ENCODE peak calls at places on chromosome 14, in seven cellular contexts. One of them, this sample, is unnamed.
A peak's percentile ranks its signal among the peaks of the same experiment; 100 is the strongest.

GRCh38 chr14:50620341-50620740 is 47.8 kb downstream of the SAV1 start:
- DNase-seq in IMR-90: peak; percentile 37
- DNase-seq in kidney: no peak
- DNase-seq in breast epithelium: no peak
- DNase-seq in Panc1: no peak
- DNase-seq in uterus: no peak
- DNase-seq in right lobe of liver: no peak
- DNase-seq in this sample: no peak

GRCh38 chr14:74630881-74631690 is 19.0 kb upstream of the LTBP2 start:
- DNase-seq in IMR-90: peak; percentile 69
- DNase-seq in kidney: peak; percentile 63
- DNase-seq in Panc1: no peak
- DNase-seq in breast epithelium: no peak
- DNase-seq in right lobe of liver: no peak
- DNase-seq in uterus: peak; percentile 22
- DNase-seq in this sample: no peak

GRCh38 chr14:100593751-100594624 is 6.8 kb upstream of the BEGAIN start:
- DNase-seq in right lobe of liver: no peak
- DNase-seq in IMR-90: no peak
- DNase-seq in uterus: no peak
- DNase-seq in Panc1: no peak
- DNase-seq in breast epithelium: no peak
- DNase-seq in kidney: peak; percentile 41
- DNase-seq in this sample: no peak

GRCh38 chr14:87628129-87628528 is 364.9 kb downstream of the GALC start:
- DNase-seq in IMR-90: peak; percentile 1
- DNase-seq in breast epithelium: no peak
- DNase-seq in right lobe of liver: no peak
- DNase-seq in uterus: peak; percentile 49
- DNase-seq in Panc1: no peak
- DNase-seq in kidney: no peak
- DNase-seq in this sample: peak; percentile 59

GRCh38 chr14:72315720-72316119 is 383.5 kb downstream of the RGS6 start:
- DNase-seq in right lobe of liver: no peak
- DNase-seq in breast epithelium: no peak
- DNase-seq in IMR-90: no peak
- DNase-seq in Panc1: no peak
- DNase-seq in uterus: no peak
- DNase-seq in kidney: no peak
- DNase-seq in this sample: no peak

GRCh38 chr14:94388027-94388895 is at the start of gene SERPINA1:
- DNase-seq in Panc1: no peak
- DNase-seq in uterus: no peak
- DNase-seq in breast epithelium: no peak
- DNase-seq in kidney: no peak
- DNase-seq in right lobe of liver: peak; percentile 95
- DNase-seq in IMR-90: peak; percentile 44
- DNase-seq in this sample: no peak

GRCh38 chr14:73607241-73607640 is 5.1 kb upstream of the ACOT6 start:
- DNase-seq in kidney: no peak
- DNase-seq in IMR-90: no peak
- DNase-seq in breast epithelium: no peak
- DNase-seq in Panc1: no peak
- DNase-seq in uterus: no peak
- DNase-seq in right lobe of liver: no peak
- DNase-seq in this sample: no peak

GRCh38 chr14:72868500-72868899 is 25.4 kb downstream of the DPF3 start:
- DNase-seq in breast epithelium: no peak
- DNase-seq in IMR-90: no peak
- DNase-seq in right lobe of liver: no peak
- DNase-seq in kidney: no peak
- DNase-seq in uterus: no peak
- DNase-seq in Panc1: no peak
- DNase-seq in this sample: no peak

GRCh38 chr14:55430024-55430690 is 10.3 kb downstream of the TBPL2 start:
- DNase-seq in kidney: no peak
- DNase-seq in Panc1: no peak
- DNase-seq in uterus: no peak
- DNase-seq in right lobe of liver: no peak
- DNase-seq in breast epithelium: no peak
- DNase-seq in IMR-90: peak; percentile 86
- DNase-seq in this sample: no peak

GRCh38 chr14:98926802-98927201 is 345.2 kb downstream of the BCL11B start:
- DNase-seq in Panc1: no peak
- DNase-seq in right lobe of liver: peak; percentile 2
- DNase-seq in uterus: no peak
- DNase-seq in IMR-90: no peak
- DNase-seq in breast epithelium: no peak
- DNase-seq in kidney: no peak
- DNase-seq in this sample: no peak

GRCh38 chr14:20998674-20999366 is at the start of gene SLC39A2:
- DNase-seq in IMR-90: peak; percentile 60
- DNase-seq in kidney: no peak
- DNase-seq in Panc1: no peak
- DNase-seq in breast epithelium: peak; percentile 69
- DNase-seq in uterus: no peak
- DNase-seq in right lobe of liver: no peak
- DNase-seq in this sample: peak; percentile 50

GRCh38 chr14:98177551-98177950 is 1094.4 kb downstream of the BCL11B start:
- DNase-seq in uterus: no peak
- DNase-seq in IMR-90: no peak
- DNase-seq in kidney: no peak
- DNase-seq in right lobe of liver: no peak
- DNase-seq in breast epithelium: no peak
- DNase-seq in Panc1: no peak
- DNase-seq in this sample: no peak

GRCh38 chr14:74739293-74740030 is 23.7 kb upstream of the YLPM1 start:
- DNase-seq in uterus: no peak
- DNase-seq in kidney: no peak
- DNase-seq in breast epithelium: no peak
- DNase-seq in right lobe of liver: no peak
- DNase-seq in Panc1: no peak
- DNase-seq in IMR-90: peak; percentile 28
- DNase-seq in this sample: no peak

GRCh38 chr14:54737132-54737711 is 165.4 kb downstream of the GCH1 start:
- DNase-seq in IMR-90: peak; percentile 82
- DNase-seq in Panc1: no peak
- DNase-seq in right lobe of liver: no peak
- DNase-seq in breast epithelium: no peak
- DNase-seq in kidney: no peak
- DNase-seq in uterus: no peak
- DNase-seq in this sample: no peak

GRCh38 chr14:105944632-105945610 is 418.5 kb downstream of the TMEM121 start:
- DNase-seq in kidney: peak; percentile 83
- DNase-seq in uterus: peak; percentile 28
- DNase-seq in right lobe of liver: peak; percentile 82
- DNase-seq in IMR-90: no peak
- DNase-seq in breast epithelium: peak; percentile 63
- DNase-seq in Panc1: peak; percentile 8
- DNase-seq in this sample: peak; percentile 81

GRCh38 chr14:60189923-60190840 is 25.0 kb upstream of the DHRS7 start:
- DNase-seq in breast epithelium: no peak
- DNase-seq in Panc1: no peak
- DNase-seq in IMR-90: no peak
- DNase-seq in uterus: no peak
- DNase-seq in right lobe of liver: no peak
- DNase-seq in kidney: no peak
- DNase-seq in this sample: no peak

GRCh38 chr14:64760146-64760755 is 56.0 kb downstream of the PLEKHG3 start:
- DNase-seq in IMR-90: peak; percentile 42
- DNase-seq in uterus: no peak
- DNase-seq in Panc1: peak; percentile 28
- DNase-seq in breast epithelium: no peak
- DNase-seq in kidney: peak; percentile 74
- DNase-seq in right lobe of liver: peak; percentile 67
- DNase-seq in this sample: peak; percentile 54

GRCh38 chr14:93930989-93931307 is 3.8 kb downstream of the FAM181A start:
- DNase-seq in Panc1: no peak
- DNase-seq in right lobe of liver: no peak
- DNase-seq in uterus: no peak
- DNase-seq in kidney: no peak
- DNase-seq in breast epithelium: no peak
- DNase-seq in IMR-90: no peak
- DNase-seq in this sample: no peak

GRCh38 chr14:34035177-34035933 is 84.5 kb upstream of the EGLN3 start:
- DNase-seq in IMR-90: no peak
- DNase-seq in breast epithelium: no peak
- DNase-seq in right lobe of liver: peak; percentile 46
- DNase-seq in uterus: no peak
- DNase-seq in Panc1: no peak
- DNase-seq in kidney: no peak
- DNase-seq in this sample: peak; percentile 70

GRCh38 chr14:68520637-68521556 is 272.0 kb downstream of the ZFP36L1 start:
- DNase-seq in kidney: peak; percentile 68
- DNase-seq in uterus: no peak
- DNase-seq in Panc1: no peak
- DNase-seq in breast epithelium: no peak
- DNase-seq in IMR-90: no peak
- DNase-seq in right lobe of liver: no peak
- DNase-seq in this sample: no peak

GRCh38 chr14:68519788-68520187 is 273.1 kb downstream of the ZFP36L1 start:
- DNase-seq in uterus: no peak
- DNase-seq in breast epithelium: no peak
- DNase-seq in IMR-90: no peak
- DNase-seq in right lobe of liver: no peak
- DNase-seq in Panc1: no peak
- DNase-seq in kidney: no peak
- DNase-seq in this sample: no peak

GRCh38 chr14:68516235-68516634 is 276.6 kb downstream of the ZFP36L1 start:
- DNase-seq in kidney: no peak
- DNase-seq in uterus: no peak
- DNase-seq in Panc1: no peak
- DNase-seq in IMR-90: no peak
- DNase-seq in right lobe of liver: no peak
- DNase-seq in breast epithelium: no peak
- DNase-seq in this sample: no peak

GRCh38 chr14:68518910-68519686 is 273.8 kb downstream of the ZFP36L1 start:
- DNase-seq in Panc1: no peak
- DNase-seq in breast epithelium: no peak
- DNase-seq in kidney: no peak
- DNase-seq in right lobe of liver: no peak
- DNase-seq in uterus: no peak
- DNase-seq in IMR-90: peak; percentile 63
- DNase-seq in this sample: no peak

GRCh38 chr14:68518180-68518579 is 274.7 kb downstream of the ZFP36L1 start:
- DNase-seq in uterus: no peak
- DNase-seq in IMR-90: no peak
- DNase-seq in breast epithelium: no peak
- DNase-seq in Panc1: no peak
- DNase-seq in right lobe of liver: no peak
- DNase-seq in kidney: no peak
- DNase-seq in this sample: no peak
- H3K27ac ChIP-seq in uterus: peak overlapping the region; percentile 89
- H3K27ac ChIP-seq in IMR-90: no peak overlapping the region
- H3K27ac ChIP-seq in breast epithelium: peak overlapping the region; percentile 60
- H3K27ac ChIP-seq in Panc1: no peak overlapping the region
- H3K27ac ChIP-seq in right lobe of liver: no peak overlapping the region
- H3K27ac ChIP-seq in kidney: no peak overlapping the region
- H3K27ac ChIP-seq in this sample: no peak overlapping the region

DNA sequence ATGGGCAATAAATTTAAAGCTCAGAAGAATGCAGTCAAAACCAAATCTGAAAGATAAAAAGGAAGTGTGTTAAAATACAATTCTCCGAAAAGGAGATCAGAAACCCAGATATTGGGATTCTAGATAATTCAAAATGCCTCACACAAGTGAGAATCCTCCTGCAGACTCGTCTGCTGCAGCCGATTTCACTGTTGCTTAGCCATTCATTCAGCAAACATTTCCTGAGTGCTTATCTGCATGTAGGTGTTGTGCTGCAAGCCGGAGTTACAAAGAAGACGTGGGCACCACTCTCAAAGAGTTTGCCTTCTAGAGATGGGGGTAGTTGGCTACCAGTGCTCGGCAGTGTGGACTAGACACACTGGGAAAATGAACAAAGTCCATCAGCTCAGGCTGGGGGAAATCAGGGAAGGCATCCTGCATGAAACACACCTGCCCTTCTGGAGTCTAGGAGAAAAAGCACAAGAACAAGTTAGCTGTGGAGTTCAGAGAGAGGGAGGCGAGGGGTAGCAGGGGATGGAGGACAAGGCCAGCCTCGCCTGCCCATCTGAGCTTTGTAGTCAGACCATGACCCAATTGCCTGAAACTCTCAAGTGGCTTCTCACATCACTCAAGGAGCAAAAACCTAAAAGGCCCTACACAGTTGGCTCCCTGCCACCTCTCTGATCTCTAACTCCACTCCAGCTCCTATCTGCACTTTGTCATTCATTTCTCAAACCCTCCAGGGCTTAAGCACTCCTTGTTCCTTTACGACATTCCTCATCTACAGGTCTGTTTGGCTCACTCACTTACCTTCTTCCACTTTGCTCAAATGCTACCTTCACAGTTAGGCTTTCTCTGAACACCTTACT is 310.0 kb upstream of the DDHD1 start:
- DNase-seq in right lobe of liver: no peak
- DNase-seq in breast epithelium: no peak
- DNase-seq in Panc1: no peak
- DNase-seq in uterus: no peak
- DNase-seq in kidney: no peak
- DNase-seq in IMR-90: no peak
- DNase-seq in this sample: no peak
- TF ChIP-seq CTCF in right lobe of liver: no peak
- TF ChIP-seq CTCF in breast epithelium: no peak
- TF ChIP-seq CTCF in Panc1: no peak
- TF ChIP-seq CTCF in uterus: no peak
- TF ChIP-seq CTCF in kidney: no peak
- TF ChIP-seq CTCF in IMR-90: no peak
- TF ChIP-seq CTCF in this sample: no peak

DNA sequence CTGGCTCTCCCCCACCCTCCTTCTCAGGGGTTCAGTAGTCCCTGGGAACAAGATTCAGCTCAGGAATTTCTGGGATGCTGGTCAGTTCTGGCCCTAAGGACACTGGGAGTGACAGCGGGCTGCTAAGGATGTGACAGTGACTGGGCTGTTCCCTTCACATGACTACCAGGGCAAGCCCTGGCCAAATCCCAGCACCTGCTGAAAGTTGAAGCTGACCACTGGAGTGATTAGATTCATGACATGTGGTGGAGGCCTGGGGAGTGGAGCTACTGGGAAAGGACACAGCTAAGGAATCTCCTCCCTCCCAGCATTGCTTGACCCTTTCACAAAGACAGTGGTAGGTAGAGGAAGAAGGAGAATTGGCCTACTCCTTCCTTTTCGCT is 204.9 kb downstream of the DAD1 start:
- DNase-seq in right lobe of liver: no peak
- DNase-seq in kidney: no peak
- DNase-seq in Panc1: no peak
- DNase-seq in uterus: no peak
- DNase-seq in breast epithelium: no peak
- DNase-seq in IMR-90: no peak
- DNase-seq in this sample: no peak
- H3K27ac ChIP-seq in right lobe of liver: no peak overlapping the region
- H3K27ac ChIP-seq in kidney: no peak overlapping the region
- H3K27ac ChIP-seq in Panc1: no peak overlapping the region
- H3K27ac ChIP-seq in uterus: no peak overlapping the region
- H3K27ac ChIP-seq in breast epithelium: no peak overlapping the region
- H3K27ac ChIP-seq in IMR-90: no peak overlapping the region
- H3K27ac ChIP-seq in this sample: no peak overlapping the region

DNA sequence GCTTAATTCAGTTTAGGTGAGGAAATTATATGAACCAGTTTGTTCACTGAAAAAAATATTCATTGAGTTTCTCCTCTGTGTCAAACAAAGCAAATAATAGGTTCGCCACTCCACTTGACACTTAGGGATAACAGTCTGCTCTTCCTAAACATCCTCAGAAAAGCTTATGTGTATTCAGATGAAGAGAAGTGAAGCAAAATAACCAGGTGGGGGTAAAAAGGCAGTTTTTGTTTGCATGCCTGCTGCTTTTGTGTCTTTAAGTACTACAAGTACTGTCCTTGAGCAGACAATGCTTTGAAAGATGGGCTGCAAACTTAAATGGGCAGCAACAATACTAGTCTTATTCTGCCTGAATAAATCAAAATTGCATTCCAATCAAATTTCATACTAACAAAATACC is 910.7 kb upstream of the MDGA2 start:
- DNase-seq in Panc1: no peak
- DNase-seq in kidney: no peak
- DNase-seq in IMR-90: no peak
- DNase-seq in uterus: no peak
- DNase-seq in right lobe of liver: no peak
- DNase-seq in breast epithelium: no peak
- DNase-seq in this sample: no peak
- TF ChIP-seq CTCF in Panc1: no peak
- TF ChIP-seq CTCF in kidney: no peak
- TF ChIP-seq CTCF in IMR-90: no peak
- TF ChIP-seq CTCF in uterus: no peak
- TF ChIP-seq CTCF in right lobe of liver: no peak
- TF ChIP-seq CTCF in breast epithelium: no peak
- TF ChIP-seq CTCF in this sample: no peak

This sample was measured in heart left ventricle.